ENCODE peak calls at places on chromosomes 4 and X, in four cellular contexts. One of them, this sample, is unnamed.
A peak's percentile ranks its signal among the peaks of the same experiment; 100 is the strongest.

GRCh38 chrX:55056820-55057690 is 17.8 kb upstream of the PAGE2B start:
- DNase-seq in caudate nucleus: no peak
- DNase-seq in activated T-helper 1 cell treated with anti-CD3 and anti-CD28 coated beads, Interleukin-12 subunit alpha, Interleukin-12 subunit beta, Interleukin-2, Interleukin-4 antibody, amounts not matched to agents 30 ng/mL and 10 ng/mL and 1 ng/mL, durations not matched to agents 14 hours and 24 hours and 36 hours: peak; percentile 0
- DNase-seq in GM10248: no peak
- DNase-seq in this sample: no peak

GRCh38 chrX:16250296-16250695 is 83.0 kb downstream of the MAGEB17 start:
- DNase-seq in activated T-helper 1 cell treated with anti-CD3 and anti-CD28 coated beads, Interleukin-12 subunit alpha, Interleukin-12 subunit beta, Interleukin-2, Interleukin-4 antibody, amounts not matched to agents 30 ng/mL and 10 ng/mL and 1 ng/mL, durations not matched to agents 14 hours and 24 hours and 36 hours: no peak
- DNase-seq in GM10248: no peak
- DNase-seq in caudate nucleus: no peak
- DNase-seq in this sample: no peak

GRCh38 chr4:111602848-111603247 is 542.4 kb upstream of the FAM241A start:
- DNase-seq in caudate nucleus: no peak
- DNase-seq in GM10248: no peak
- DNase-seq in activated T-helper 1 cell treated with anti-CD3 and anti-CD28 coated beads, Interleukin-12 subunit alpha, Interleukin-12 subunit beta, Interleukin-2, Interleukin-4 antibody, amounts not matched to agents 30 ng/mL and 10 ng/mL and 1 ng/mL, durations not matched to agents 14 hours and 24 hours and 36 hours: no peak
- DNase-seq in this sample: no peak

GRCh38 chr4:107183155-107183774 is 147.2 kb upstream of the DKK2 start:
- DNase-seq in activated T-helper 1 cell treated with anti-CD3 and anti-CD28 coated beads, Interleukin-12 subunit alpha, Interleukin-12 subunit beta, Interleukin-2, Interleukin-4 antibody, amounts not matched to agents 30 ng/mL and 10 ng/mL and 1 ng/mL, durations not matched to agents 14 hours and 24 hours and 36 hours: no peak
- DNase-seq in GM10248: peak; percentile 15
- DNase-seq in caudate nucleus: no peak
- DNase-seq in this sample: peak; percentile 3

GRCh38 chr4:153799708-153800074 is 10.8 kb upstream of the SFRP2 start:
- DNase-seq in caudate nucleus: no peak
- DNase-seq in activated T-helper 1 cell treated with anti-CD3 and anti-CD28 coated beads, Interleukin-12 subunit alpha, Interleukin-12 subunit beta, Interleukin-2, Interleukin-4 antibody, amounts not matched to agents 30 ng/mL and 10 ng/mL and 1 ng/mL, durations not matched to agents 14 hours and 24 hours and 36 hours: no peak
- DNase-seq in GM10248: no peak
- DNase-seq in this sample: no peak

GRCh38 chrX:78753571-78753970 is 6.1 kb downstream of the LPAR4 start:
- DNase-seq in GM10248: no peak
- DNase-seq in caudate nucleus: no peak
- DNase-seq in activated T-helper 1 cell treated with anti-CD3 and anti-CD28 coated beads, Interleukin-12 subunit alpha, Interleukin-12 subunit beta, Interleukin-2, Interleukin-4 antibody, amounts not matched to agents 30 ng/mL and 10 ng/mL and 1 ng/mL, durations not matched to agents 14 hours and 24 hours and 36 hours: no peak
- DNase-seq in this sample: no peak

GRCh38 chrX:133921084-133921483 is 64.3 kb downstream of the GPC3 start:
- DNase-seq in GM10248: no peak
- DNase-seq in activated T-helper 1 cell treated with anti-CD3 and anti-CD28 coated beads, Interleukin-12 subunit alpha, Interleukin-12 subunit beta, Interleukin-2, Interleukin-4 antibody, amounts not matched to agents 30 ng/mL and 10 ng/mL and 1 ng/mL, durations not matched to agents 14 hours and 24 hours and 36 hours: no peak
- DNase-seq in caudate nucleus: no peak
- DNase-seq in this sample: no peak

GRCh38 chrX:119790977-119791436 is 423 bp downstream of the RPL39 start:
- DNase-seq in caudate nucleus: peak; percentile 9
- DNase-seq in activated T-helper 1 cell treated with anti-CD3 and anti-CD28 coated beads, Interleukin-12 subunit alpha, Interleukin-12 subunit beta, Interleukin-2, Interleukin-4 antibody, amounts not matched to agents 30 ng/mL and 10 ng/mL and 1 ng/mL, durations not matched to agents 14 hours and 24 hours and 36 hours: no peak
- DNase-seq in GM10248: no peak
- DNase-seq in this sample: no peak

GRCh38 chrX:39331062-39331704 is 529.9 kb downstream of the MID1IP1 start:
- DNase-seq in GM10248: no peak
- DNase-seq in caudate nucleus: no peak
- DNase-seq in activated T-helper 1 cell treated with anti-CD3 and anti-CD28 coated beads, Interleukin-12 subunit alpha, Interleukin-12 subunit beta, Interleukin-2, Interleukin-4 antibody, amounts not matched to agents 30 ng/mL and 10 ng/mL and 1 ng/mL, durations not matched to agents 14 hours and 24 hours and 36 hours: peak; percentile 3
- DNase-seq in this sample: peak; percentile 62

GRCh38 chr4:54767376-54767775 is 109.6 kb downstream of the KIT start:
- DNase-seq in GM10248: no peak
- DNase-seq in activated T-helper 1 cell treated with anti-CD3 and anti-CD28 coated beads, Interleukin-12 subunit alpha, Interleukin-12 subunit beta, Interleukin-2, Interleukin-4 antibody, amounts not matched to agents 30 ng/mL and 10 ng/mL and 1 ng/mL, durations not matched to agents 14 hours and 24 hours and 36 hours: no peak
- DNase-seq in caudate nucleus: no peak
- DNase-seq in this sample: no peak

GRCh38 chrX:39645059-39645895 is 452.5 kb downstream of the BCOR start:
- DNase-seq in activated T-helper 1 cell treated with anti-CD3 and anti-CD28 coated beads, Interleukin-12 subunit alpha, Interleukin-12 subunit beta, Interleukin-2, Interleukin-4 antibody, amounts not matched to agents 30 ng/mL and 10 ng/mL and 1 ng/mL, durations not matched to agents 14 hours and 24 hours and 36 hours: no peak
- DNase-seq in GM10248: no peak
- DNase-seq in caudate nucleus: no peak
- DNase-seq in this sample: no peak

GRCh38 chr4:182916483-182917181 is 554 bp downstream of the DCTD start:
- DNase-seq in activated T-helper 1 cell treated with anti-CD3 and anti-CD28 coated beads, Interleukin-12 subunit alpha, Interleukin-12 subunit beta, Interleukin-2, Interleukin-4 antibody, amounts not matched to agents 30 ng/mL and 10 ng/mL and 1 ng/mL, durations not matched to agents 14 hours and 24 hours and 36 hours: peak; percentile 12
- DNase-seq in GM10248: no peak
- DNase-seq in caudate nucleus: peak; percentile 27
- DNase-seq in this sample: no peak

This sample was measured in GM12878.